ENCODE peak calls at places on chromosomes 12 and 14, in six cellular contexts. One of them, this sample, is unnamed.

GRCh38 chr12:109795023-109795422 is 38.2 kb downstream of the TRPV4 start:
- DNase-seq in cardiac fibroblast: peak; percentile 23
- DNase-seq in myocyte: no peak
- DNase-seq in activated CD4-positive, alpha-beta T cell treated with anti-CD3 and anti-CD28 coated beads for 36 hours: no peak
- DNase-seq in stimulated activated CD8-positive, alpha-beta memory T cell treated with anti-CD3 and anti-CD28 coated beads, Interleukin-4, amount 100 ng/mL, for 24 hours: no peak
- DNase-seq in HuH-7: no peak
- DNase-seq in this sample: no peak

GRCh38 chr14:103259184-103259583 is 74.9 kb upstream of the EIF5 start:
- DNase-seq in activated CD4-positive, alpha-beta T cell treated with anti-CD3 and anti-CD28 coated beads for 36 hours: no peak
- DNase-seq in myocyte: no peak
- DNase-seq in cardiac fibroblast: no peak
- DNase-seq in stimulated activated CD8-positive, alpha-beta memory T cell treated with anti-CD3 and anti-CD28 coated beads, Interleukin-4, amount 100 ng/mL, for 24 hours: no peak
- DNase-seq in HuH-7: no peak
- DNase-seq in this sample: no peak

GRCh38 chr14:27668531-27668930 is 1070.7 kb upstream of the NOVA1 start:
- DNase-seq in HuH-7: no peak
- DNase-seq in cardiac fibroblast: no peak
- DNase-seq in activated CD4-positive, alpha-beta T cell treated with anti-CD3 and anti-CD28 coated beads for 36 hours: no peak
- DNase-seq in myocyte: no peak
- DNase-seq in stimulated activated CD8-positive, alpha-beta memory T cell treated with anti-CD3 and anti-CD28 coated beads, Interleukin-4, amount 100 ng/mL, for 24 hours: no peak
- DNase-seq in this sample: no peak

GRCh38 chr12:6551063-6551461 is 4.8 kb downstream of the IFFO1 start:
- DNase-seq in cardiac fibroblast: peak; percentile 50
- DNase-seq in myocyte: peak; percentile 99
- DNase-seq in HuH-7: no peak
- DNase-seq in stimulated activated CD8-positive, alpha-beta memory T cell treated with anti-CD3 and anti-CD28 coated beads, Interleukin-4, amount 100 ng/mL, for 24 hours: no peak
- DNase-seq in activated CD4-positive, alpha-beta T cell treated with anti-CD3 and anti-CD28 coated beads for 36 hours: no peak
- DNase-seq in this sample: no peak

GRCh38 chr12:55727643-55728184 is 1.1 kb downstream of the CD63 start:
- DNase-seq in activated CD4-positive, alpha-beta T cell treated with anti-CD3 and anti-CD28 coated beads for 36 hours: no peak
- DNase-seq in stimulated activated CD8-positive, alpha-beta memory T cell treated with anti-CD3 and anti-CD28 coated beads, Interleukin-4, amount 100 ng/mL, for 24 hours: no peak
- DNase-seq in cardiac fibroblast: peak; percentile 74
- DNase-seq in HuH-7: no peak
- DNase-seq in myocyte: peak; percentile 70
- DNase-seq in this sample: no peak

GRCh38 chr14:71388336-71388735 is 481.1 kb downstream of the PCNX1 start:
- DNase-seq in cardiac fibroblast: no peak
- DNase-seq in activated CD4-positive, alpha-beta T cell treated with anti-CD3 and anti-CD28 coated beads for 36 hours: no peak
- DNase-seq in stimulated activated CD8-positive, alpha-beta memory T cell treated with anti-CD3 and anti-CD28 coated beads, Interleukin-4, amount 100 ng/mL, for 24 hours: no peak
- DNase-seq in HuH-7: no peak
- DNase-seq in myocyte: no peak
- DNase-seq in this sample: no peak

GRCh38 chr12:18462437-18462836 is 201.1 kb downstream of the PIK3C2G start:
- DNase-seq in cardiac fibroblast: peak; percentile 91
- DNase-seq in activated CD4-positive, alpha-beta T cell treated with anti-CD3 and anti-CD28 coated beads for 36 hours: no peak
- DNase-seq in HuH-7: no peak
- DNase-seq in stimulated activated CD8-positive, alpha-beta memory T cell treated with anti-CD3 and anti-CD28 coated beads, Interleukin-4, amount 100 ng/mL, for 24 hours: no peak
- DNase-seq in myocyte: no peak
- DNase-seq in this sample: no peak

GRCh38 chr12:54750-55535 is 11.6 kb upstream of the IQSEC3 start:
- DNase-seq in activated CD4-positive, alpha-beta T cell treated with anti-CD3 and anti-CD28 coated beads for 36 hours: no peak
- DNase-seq in cardiac fibroblast: no peak
- DNase-seq in HuH-7: no peak
- DNase-seq in myocyte: no peak
- DNase-seq in stimulated activated CD8-positive, alpha-beta memory T cell treated with anti-CD3 and anti-CD28 coated beads, Interleukin-4, amount 100 ng/mL, for 24 hours: no peak
- DNase-seq in this sample: no peak

GRCh38 chr12:18897816-18898215 is 159.9 kb downstream of the CAPZA3 start:
- DNase-seq in activated CD4-positive, alpha-beta T cell treated with anti-CD3 and anti-CD28 coated beads for 36 hours: no peak
- DNase-seq in myocyte: peak; percentile 14
- DNase-seq in cardiac fibroblast: no peak
- DNase-seq in HuH-7: no peak
- DNase-seq in stimulated activated CD8-positive, alpha-beta memory T cell treated with anti-CD3 and anti-CD28 coated beads, Interleukin-4, amount 100 ng/mL, for 24 hours: no peak
- DNase-seq in this sample: no peak

GRCh38 chr12:62715086-62715786 is 219.7 kb downstream of the PPM1H start:
- DNase-seq in activated CD4-positive, alpha-beta T cell treated with anti-CD3 and anti-CD28 coated beads for 36 hours: no peak
- DNase-seq in myocyte: no peak
- DNase-seq in cardiac fibroblast: peak; percentile 24
- DNase-seq in HuH-7: no peak
- DNase-seq in stimulated activated CD8-positive, alpha-beta memory T cell treated with anti-CD3 and anti-CD28 coated beads, Interleukin-4, amount 100 ng/mL, for 24 hours: no peak
- DNase-seq in this sample: no peak

GRCh38 chr12:51430196-51430895 is 5.7 kb downstream of the SLC4A8 start:
- DNase-seq in myocyte: no peak
- DNase-seq in cardiac fibroblast: no peak
- DNase-seq in HuH-7: peak; percentile 71
- DNase-seq in activated CD4-positive, alpha-beta T cell treated with anti-CD3 and anti-CD28 coated beads for 36 hours: no peak
- DNase-seq in stimulated activated CD8-positive, alpha-beta memory T cell treated with anti-CD3 and anti-CD28 coated beads, Interleukin-4, amount 100 ng/mL, for 24 hours: no peak
- DNase-seq in this sample: no peak

GRCh38 chr12:8482446-8483080 is 26.8 kb downstream of the CLEC6A start:
- DNase-seq in activated CD4-positive, alpha-beta T cell treated with anti-CD3 and anti-CD28 coated beads for 36 hours: no peak
- DNase-seq in cardiac fibroblast: no peak
- DNase-seq in myocyte: no peak
- DNase-seq in stimulated activated CD8-positive, alpha-beta memory T cell treated with anti-CD3 and anti-CD28 coated beads, Interleukin-4, amount 100 ng/mL, for 24 hours: no peak
- DNase-seq in HuH-7: no peak
- DNase-seq in this sample: no peak

GRCh38 chr12:62860501-62861156 is 74.3 kb downstream of the PPM1H start:
- DNase-seq in cardiac fibroblast: peak; percentile 44
- DNase-seq in activated CD4-positive, alpha-beta T cell treated with anti-CD3 and anti-CD28 coated beads for 36 hours: no peak
- DNase-seq in stimulated activated CD8-positive, alpha-beta memory T cell treated with anti-CD3 and anti-CD28 coated beads, Interleukin-4, amount 100 ng/mL, for 24 hours: no peak
- DNase-seq in myocyte: no peak
- DNase-seq in HuH-7: no peak
- DNase-seq in this sample: no peak

GRCh38 chr12:26185532-26186320 is 9.6 kb upstream of the SSPN start:
- DNase-seq in HuH-7: no peak
- DNase-seq in activated CD4-positive, alpha-beta T cell treated with anti-CD3 and anti-CD28 coated beads for 36 hours: no peak
- DNase-seq in cardiac fibroblast: no peak
- DNase-seq in stimulated activated CD8-positive, alpha-beta memory T cell treated with anti-CD3 and anti-CD28 coated beads, Interleukin-4, amount 100 ng/mL, for 24 hours: no peak
- DNase-seq in myocyte: peak; percentile 25
- DNase-seq in this sample: no peak

GRCh38 chr14:94109915-94110250 is 653 bp upstream of the IFI27 start:
- DNase-seq in myocyte: no peak
- DNase-seq in activated CD4-positive, alpha-beta T cell treated with anti-CD3 and anti-CD28 coated beads for 36 hours: no peak
- DNase-seq in stimulated activated CD8-positive, alpha-beta memory T cell treated with anti-CD3 and anti-CD28 coated beads, Interleukin-4, amount 100 ng/mL, for 24 hours: no peak
- DNase-seq in HuH-7: no peak
- DNase-seq in cardiac fibroblast: no peak
- DNase-seq in this sample: no peak

GRCh38 chr12:109115758-109116610 is at the start of gene ACACB:
- DNase-seq in myocyte: no peak
- DNase-seq in HuH-7: peak; percentile 60
- DNase-seq in stimulated activated CD8-positive, alpha-beta memory T cell treated with anti-CD3 and anti-CD28 coated beads, Interleukin-4, amount 100 ng/mL, for 24 hours: no peak
- DNase-seq in activated CD4-positive, alpha-beta T cell treated with anti-CD3 and anti-CD28 coated beads for 36 hours: no peak
- DNase-seq in cardiac fibroblast: peak; percentile 30
- DNase-seq in this sample: no peak

GRCh38 chr12:6536894-6537579 is 2.7 kb downstream of the GAPDH start:
- DNase-seq in cardiac fibroblast: no peak
- DNase-seq in HuH-7: no peak
- DNase-seq in activated CD4-positive, alpha-beta T cell treated with anti-CD3 and anti-CD28 coated beads for 36 hours: peak; percentile 42
- DNase-seq in stimulated activated CD8-positive, alpha-beta memory T cell treated with anti-CD3 and anti-CD28 coated beads, Interleukin-4, amount 100 ng/mL, for 24 hours: no peak
- DNase-seq in myocyte: peak; percentile 60
- DNase-seq in this sample: peak; percentile 45

GRCh38 chr14:24982472-24983155 is 67.3 kb downstream of the STXBP6 start:
- DNase-seq in HuH-7: peak; percentile 10
- DNase-seq in myocyte: no peak
- DNase-seq in stimulated activated CD8-positive, alpha-beta memory T cell treated with anti-CD3 and anti-CD28 coated beads, Interleukin-4, amount 100 ng/mL, for 24 hours: no peak
- DNase-seq in cardiac fibroblast: peak; percentile 57
- DNase-seq in activated CD4-positive, alpha-beta T cell treated with anti-CD3 and anti-CD28 coated beads for 36 hours: no peak
- DNase-seq in this sample: no peak

GRCh38 chr12:130803707-130804106 is 35.3 kb downstream of the STX2 start:
- DNase-seq in activated CD4-positive, alpha-beta T cell treated with anti-CD3 and anti-CD28 coated beads for 36 hours: no peak
- DNase-seq in stimulated activated CD8-positive, alpha-beta memory T cell treated with anti-CD3 and anti-CD28 coated beads, Interleukin-4, amount 100 ng/mL, for 24 hours: no peak
- DNase-seq in HuH-7: no peak
- DNase-seq in cardiac fibroblast: peak; percentile 12
- DNase-seq in myocyte: no peak
- DNase-seq in this sample: no peak

GRCh38 chr12:9701380-9702154 is 31.3 kb downstream of the CLECL1 start:
- DNase-seq in stimulated activated CD8-positive, alpha-beta memory T cell treated with anti-CD3 and anti-CD28 coated beads, Interleukin-4, amount 100 ng/mL, for 24 hours: no peak
- DNase-seq in activated CD4-positive, alpha-beta T cell treated with anti-CD3 and anti-CD28 coated beads for 36 hours: peak; percentile 52
- DNase-seq in HuH-7: no peak
- DNase-seq in myocyte: no peak
- DNase-seq in cardiac fibroblast: no peak
- DNase-seq in this sample: peak; percentile 55

GRCh38 chr14:91732859-91733477 is 1.1 kb upstream of the CATSPERB start:
- DNase-seq in myocyte: no peak
- DNase-seq in stimulated activated CD8-positive, alpha-beta memory T cell treated with anti-CD3 and anti-CD28 coated beads, Interleukin-4, amount 100 ng/mL, for 24 hours: no peak
- DNase-seq in HuH-7: no peak
- DNase-seq in activated CD4-positive, alpha-beta T cell treated with anti-CD3 and anti-CD28 coated beads for 36 hours: no peak
- DNase-seq in cardiac fibroblast: no peak
- DNase-seq in this sample: no peak

GRCh38 chr12:68236421-68237059 is 10.9 kb upstream of the IL26 start:
- DNase-seq in stimulated activated CD8-positive, alpha-beta memory T cell treated with anti-CD3 and anti-CD28 coated beads, Interleukin-4, amount 100 ng/mL, for 24 hours: no peak
- DNase-seq in activated CD4-positive, alpha-beta T cell treated with anti-CD3 and anti-CD28 coated beads for 36 hours: peak; percentile 46
- DNase-seq in cardiac fibroblast: no peak
- DNase-seq in myocyte: peak; percentile 56
- DNase-seq in HuH-7: peak; percentile 39
- DNase-seq in this sample: peak; percentile 46

GRCh38 chr14:62251237-62251636 is 489.0 kb downstream of the SNAPC1 start:
- DNase-seq in stimulated activated CD8-positive, alpha-beta memory T cell treated with anti-CD3 and anti-CD28 coated beads, Interleukin-4, amount 100 ng/mL, for 24 hours: no peak
- DNase-seq in activated CD4-positive, alpha-beta T cell treated with anti-CD3 and anti-CD28 coated beads for 36 hours: no peak
- DNase-seq in cardiac fibroblast: no peak
- DNase-seq in myocyte: no peak
- DNase-seq in HuH-7: no peak
- DNase-seq in this sample: no peak

GRCh38 chr12:94418517-94418916 is 41.1 kb downstream of the CEP83 start:
- DNase-seq in stimulated activated CD8-positive, alpha-beta memory T cell treated with anti-CD3 and anti-CD28 coated beads, Interleukin-4, amount 100 ng/mL, for 24 hours: no peak
- DNase-seq in HuH-7: no peak
- DNase-seq in activated CD4-positive, alpha-beta T cell treated with anti-CD3 and anti-CD28 coated beads for 36 hours: no peak
- DNase-seq in myocyte: no peak
- DNase-seq in cardiac fibroblast: no peak
- DNase-seq in this sample: no peak

GRCh38 chr12:88579941-88580871 is at the start of gene KITLG:
- DNase-seq in cardiac fibroblast: peak; percentile 93
- DNase-seq in HuH-7: peak; percentile 89
- DNase-seq in myocyte: peak; percentile 90
- DNase-seq in activated CD4-positive, alpha-beta T cell treated with anti-CD3 and anti-CD28 coated beads for 36 hours: peak; percentile 62
- DNase-seq in stimulated activated CD8-positive, alpha-beta memory T cell treated with anti-CD3 and anti-CD28 coated beads, Interleukin-4, amount 100 ng/mL, for 24 hours: no peak
- DNase-seq in this sample: peak; percentile 37

GRCh38 chr14:74763803-74764531 is 851 bp downstream of the YLPM1 start:
- DNase-seq in activated CD4-positive, alpha-beta T cell treated with anti-CD3 and anti-CD28 coated beads for 36 hours: peak; percentile 43
- DNase-seq in stimulated activated CD8-positive, alpha-beta memory T cell treated with anti-CD3 and anti-CD28 coated beads, Interleukin-4, amount 100 ng/mL, for 24 hours: no peak
- DNase-seq in cardiac fibroblast: peak; percentile 17
- DNase-seq in HuH-7: peak; percentile 17
- DNase-seq in myocyte: peak; percentile 29
- DNase-seq in this sample: peak; percentile 49

GRCh38 chr14:70882771-70883492 is 24.3 kb upstream of the PCNX1 start:
- DNase-seq in stimulated activated CD8-positive, alpha-beta memory T cell treated with anti-CD3 and anti-CD28 coated beads, Interleukin-4, amount 100 ng/mL, for 24 hours: no peak
- DNase-seq in HuH-7: no peak
- DNase-seq in activated CD4-positive, alpha-beta T cell treated with anti-CD3 and anti-CD28 coated beads for 36 hours: no peak
- DNase-seq in cardiac fibroblast: peak; percentile 83
- DNase-seq in myocyte: peak; percentile 36
- DNase-seq in this sample: peak; percentile 18

GRCh38 chr12:119328111-119328510 is 6.4 kb upstream of the CCDC60 start:
- DNase-seq in cardiac fibroblast: no peak
- DNase-seq in activated CD4-positive, alpha-beta T cell treated with anti-CD3 and anti-CD28 coated beads for 36 hours: peak; percentile 12
- DNase-seq in myocyte: no peak
- DNase-seq in HuH-7: peak; percentile 30
- DNase-seq in stimulated activated CD8-positive, alpha-beta memory T cell treated with anti-CD3 and anti-CD28 coated beads, Interleukin-4, amount 100 ng/mL, for 24 hours: no peak
- DNase-seq in this sample: no peak

This sample was measured in activated CD4-positive, alpha-beta memory T cell treated with anti-CD3 and anti-CD28 coated beads for 36 hours.